ENCODE peak calls at places on chromosomes 4 and X, in four cellular contexts. E, X, Z and T are unnamed samples.

GRCh38 chrX:150683536-150684146 is 9.6 kb upstream of the MTMR1 start:
- DNase-seq in E (no peak), X (peak; percentile 26), Z (no peak), T (no peak)

GRCh38 chrX:103722505-103722904 is 11.8 kb downstream of the TMEM31 start:
- DNase-seq in E (no peak), X (no peak), Z (no peak), T (no peak)

GRCh38 chrX:154750301-154751120 is at the start of gene GAB3:
- DNase-seq in E (peak; percentile 46), X (no peak), Z (peak; percentile 42), T (no peak)

GRCh38 chr4:2799971-2800690 is 7.2 kb downstream of the SH3BP2 start:
- DNase-seq in E (peak; percentile 9), X (no peak), Z (no peak), T (no peak)

GRCh38 chr4:40238700-40239548 is 42.1 kb downstream of the RHOH start:
- DNase-seq in E (peak; percentile 22), X (no peak), Z (no peak), T (no peak)

GRCh38 chrX:116749943-116750342 is 287.2 kb upstream of the CT83 start:
- DNase-seq in E (no peak), X (no peak), Z (no peak), T (no peak)

GRCh38 chr4:22991576-22991975 is 298.8 kb downstream of the GBA3 start:
- DNase-seq in E (no peak), X (no peak), Z (no peak), T (no peak)

GRCh38 chrX:2243913-2244460 is 256.8 kb downstream of the DHRSX start:
- DNase-seq in E (peak; percentile 11), X (no peak), Z (no peak), T (no peak)

GRCh38 chr4:57020467-57021101 is 41.9 kb downstream of the POLR2B start:
- DNase-seq in E (no peak), X (no peak), Z (no peak), T (no peak)

GRCh38 chr4:152117054-152117453 is 356.2 kb upstream of the GATB start:
- DNase-seq in E (no peak), X (no peak), Z (no peak), T (no peak)

GRCh38 chrX:103329991-103330390 is at the start of gene TCEAL7:
- DNase-seq in E (no peak), X (no peak), Z (no peak), T (no peak)

GRCh38 chrX:17553451-17553850 is 178.5 kb downstream of the NHS start:
- DNase-seq in E (peak; percentile 20), X (no peak), Z (peak; percentile 54), T (no peak)

GRCh38 chr4:145937021-145937861 is 1.4 kb downstream of the ZNF827 start:
- DNase-seq in E (peak; percentile 81), X (no peak), Z (peak; percentile 62), T (peak; percentile 8)

GRCh38 chr4:8459867-8460453 is 19.4 kb downstream of the TRMT44 start:
- DNase-seq in E (peak; percentile 64), X (no peak), Z (no peak), T (no peak)

GRCh38 chr4:8274772-8275241 is 5.3 kb downstream of the HTRA3 start:
- DNase-seq in E (peak; percentile 74), X (no peak), Z (peak; percentile 53), T (no peak)

GRCh38 chr4:173489514-173489913 is 40.5 kb downstream of the HAND2 start:
- DNase-seq in E (no peak), X (no peak), Z (no peak), T (no peak)

GRCh38 chr4:152690706-152691651 is 11.2 kb upstream of the TMEM154 start:
- DNase-seq in E (no peak), X (no peak), Z (no peak), T (no peak)

GRCh38 chr4:27594917-27595316 is 734.3 kb downstream of the STIM2 start:
- DNase-seq in E (no peak), X (no peak), Z (no peak), T (no peak)

GRCh38 chrX:10922158-10922557 is 189.0 kb upstream of the HCCS start:
- DNase-seq in E (no peak), X (peak; percentile 1), Z (no peak), T (no peak)

GRCh38 chrX:9558615-9559014 is 93.8 kb downstream of the TBL1X start:
- DNase-seq in E (no peak), X (no peak), Z (no peak), T (no peak)

GRCh38 chr4:74021617-74022016 is 16.9 kb downstream of the CXCL3 start:
- DNase-seq in E (no peak), X (no peak), Z (no peak), T (no peak)

GRCh38 chr4:168877779-168878491 is 132.1 kb downstream of the CBR4 start:
- DNase-seq in E (no peak), X (no peak), Z (no peak), T (no peak)

GRCh38 chrX:68820476-68821110 is 8.2 kb upstream of the EFNB1 start:
- DNase-seq in E (no peak), X (no peak), Z (no peak), T (no peak)

GRCh38 chr4:67871867-67872266 is 11.9 kb downstream of the TMPRSS11D start:
- DNase-seq in E (no peak), X (peak; percentile 24), Z (no peak), T (no peak)

GRCh38 chrX:101252634-101253033 is 33.0 kb downstream of the DRP2 start:
- DNase-seq in E (no peak), X (no peak), Z (no peak), T (no peak)

GRCh38 chr4:42642136-42642797 is 14.6 kb downstream of the ATP8A1 start:
- DNase-seq in E (no peak), X (no peak), Z (no peak), T (no peak)

GRCh38 chr4:7941111-7942018 is 1.7 kb upstream of the AFAP1 start:
- DNase-seq in E (no peak), X (no peak), Z (no peak), T (no peak)

GRCh38 chr4:158825443-158826036 is 56.7 kb downstream of the FNIP2 start:
- DNase-seq in E (no peak), X (peak; percentile 63), Z (no peak), T (no peak)
- TF ChIP-seq POLR2A in E (no peak), X (no peak), Z (no peak), T (no peak)

DNA sequence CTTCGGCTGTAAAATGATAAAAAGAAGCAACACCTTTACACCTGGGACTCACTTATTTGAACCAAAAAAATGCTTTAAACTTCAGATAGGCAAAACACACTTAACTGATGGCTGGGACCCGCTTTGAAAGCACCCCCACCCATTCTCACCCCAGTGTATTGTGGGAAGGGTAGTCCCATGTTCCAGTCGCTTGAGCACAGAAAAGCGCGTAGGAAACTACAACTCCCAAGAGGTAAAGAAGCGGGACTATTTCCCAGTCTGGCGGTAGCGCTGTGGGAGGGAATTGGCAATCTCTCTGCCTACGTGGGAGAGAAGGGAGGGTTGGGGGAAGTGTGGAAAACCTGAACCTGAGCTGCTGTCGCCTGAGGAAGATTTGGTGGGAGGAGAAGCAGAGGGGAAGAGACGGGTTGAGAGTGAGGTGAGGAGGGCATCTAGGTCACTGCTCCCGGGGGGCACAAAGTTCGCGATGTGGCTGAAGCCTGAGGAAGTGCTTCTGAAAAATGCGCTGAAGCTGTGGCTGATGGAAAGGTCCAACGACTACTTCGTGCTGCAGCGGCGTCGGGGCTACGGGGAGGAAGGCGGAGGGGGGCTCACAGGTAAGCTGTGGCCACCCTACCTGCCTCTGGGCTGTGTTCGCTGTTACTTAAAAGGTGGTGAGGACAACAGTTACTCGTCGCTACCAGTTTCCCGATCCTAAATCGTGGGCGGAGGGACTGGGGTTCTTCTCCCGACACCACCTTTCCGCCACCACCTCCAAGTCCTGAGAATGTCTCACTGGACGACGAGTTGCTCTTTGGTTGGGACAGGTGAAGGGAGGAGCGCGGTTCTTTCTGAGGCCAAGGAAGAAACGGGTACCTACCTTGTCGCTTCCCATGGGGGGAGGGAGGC is at the start of gene TBC1D8B:
- DNase-seq in E (peak; percentile 80), X (peak; percentile 89), Z (peak; percentile 83), T (no peak)
- TF ChIP-seq POLR2A in E (peak; percentile 59), X (no peak), Z (peak; percentile 45), T (no peak)

GRCh38 chrX:48590203-48591103 is 6.8 kb upstream of the WDR13 start:
- DNase-seq in E (no peak), X (peak; percentile 18), Z (no peak), T (no peak)

GRCh38 chrX:48592971-48593370 is 4.3 kb upstream of the WDR13 start:
- DNase-seq in E (no peak), X (no peak), Z (no peak), T (no peak)

GRCh38 chrX:48584698-48585097 is 10.4 kb downstream of the RBM3 start:
- DNase-seq in E (no peak), X (no peak), Z (no peak), T (no peak)

GRCh38 chrX:48589482-48590162 is 7.7 kb upstream of the WDR13 start:
- DNase-seq in E (no peak), X (no peak), Z (peak; percentile 48), T (no peak)
- TF ChIP-seq POLR2A in E (no peak), X (no peak), Z (no peak), T (no peak)

GRCh38 chr4:82373816-82374740 is at the start of gene HNRNPD:
- DNase-seq in E (peak; percentile 98), X (peak; percentile 99), Z (peak; percentile 97), T (peak; percentile 94)

GRCh38 chr4:82376109-82376508 is 2.3 kb upstream of the HNRNPD start:
- DNase-seq in E (no peak), X (no peak), Z (no peak), T (no peak)

GRCh38 chr4:82372502-82372873 is 1.3 kb downstream of the HNRNPD start:
- DNase-seq in E (peak; percentile 55), X (no peak), Z (peak; percentile 43), T (no peak)

GRCh38 chr4:82371398-82371972 is 2.3 kb downstream of the HNRNPD start:
- DNase-seq in E (no peak), X (no peak), Z (no peak), T (no peak)

DNA sequence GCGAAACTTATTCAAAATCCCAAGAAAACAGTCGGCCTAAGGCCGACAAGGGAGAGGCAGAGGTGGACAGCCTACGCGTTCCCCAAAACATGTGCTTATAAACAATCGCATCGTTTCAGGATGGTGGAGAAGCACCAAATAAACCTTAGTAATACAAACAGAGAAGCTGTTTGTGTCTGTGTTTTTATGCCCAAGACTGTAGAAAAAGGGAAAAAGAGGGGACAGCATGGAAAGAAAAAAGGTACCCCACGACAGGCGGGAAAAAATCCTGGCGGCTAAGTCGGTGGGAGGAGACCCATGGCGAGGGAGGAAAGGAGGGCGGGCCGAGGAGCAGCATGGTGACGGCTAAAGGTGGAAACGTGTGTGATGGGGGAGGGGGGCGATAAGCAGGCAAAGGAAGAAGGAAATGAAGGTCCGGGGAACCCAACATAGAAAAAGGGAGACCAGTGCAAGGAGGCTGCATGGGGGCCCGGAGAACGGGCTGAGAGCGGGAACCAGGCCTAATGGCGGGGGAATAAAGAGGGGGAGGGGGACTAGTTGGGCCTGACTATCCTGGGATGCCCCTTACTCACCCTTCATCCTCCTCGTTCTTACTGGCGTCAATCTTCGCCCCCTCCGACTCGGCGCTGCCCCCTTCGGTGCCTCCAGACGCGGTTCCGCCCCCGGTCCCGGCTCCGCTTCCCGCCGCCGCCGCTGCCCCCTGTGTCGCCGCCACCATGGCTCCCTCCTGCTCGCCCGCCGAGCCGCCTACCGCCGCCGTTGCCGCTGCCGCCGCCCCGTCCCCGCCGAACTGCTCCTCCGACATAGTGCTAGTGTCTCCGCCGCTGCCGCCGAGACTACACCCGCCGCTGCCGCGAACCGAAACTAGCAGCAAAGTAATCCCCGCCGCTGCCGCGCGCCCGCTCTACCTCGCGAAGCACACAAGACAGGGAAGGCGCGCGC is 646 bp downstream of the HNRNPD start:
- DNase-seq in E (peak; percentile 85), X (peak; percentile 69), Z (peak; percentile 82), T (peak; percentile 3)
- TF ChIP-seq POLR2A in E (no peak), X (peak; percentile 53), Z (no peak), T (no peak)